ENCODE peak calls at places on chromosomes 16 and 17, in six cellular contexts. W, Y, I, O, C and N are unnamed samples.

GRCh38 chr17:13835151-13835550 is 233.4 kb upstream of the HS3ST3A1 start:
- DNase-seq in W (no peak), Y (no peak), O (no peak), I (no peak), C (no peak), N (no peak)

GRCh38 chr17:81312624-81313325 is 17.7 kb upstream of the SLC38A10 start:
- DNase-seq in C (no peak), O (no peak), W (no peak), Y (no peak), I (no peak), N (no peak)

GRCh38 chr17:1776328-1776727 is 14.5 kb downstream of the SERPINF1 start:
- DNase-seq in O (no peak), I (no peak), C (no peak), W (no peak), Y (no peak), N (no peak)

GRCh38 chr17:34598161-34598776 is 18.9 kb downstream of the TMEM132E start:
- DNase-seq in Y (no peak), O (no peak), C (no peak), W (no peak), I (no peak), N (no peak)

GRCh38 chr16:4214215-4214621 is 27.7 kb downstream of the SRL start:
- DNase-seq in Y (peak), C (no peak), I (peak), W (no peak), O (peak), N (no peak)

GRCh38 chr16:47013910-47014309 is 40.4 kb upstream of the DNAJA2 start:
- DNase-seq in C (no peak), W (no peak), O (no peak), Y (no peak), I (no peak), N (no peak)

GRCh38 chr17:81329279-81329926 is 34.3 kb upstream of the SLC38A10 start:
- DNase-seq in C (peak), W (peak), I (peak), Y (peak), O (peak), N (peak)

GRCh38 chr17:50620237-50620636 is 14.4 kb upstream of the ABCC3 start:
- DNase-seq in O (no peak), I (no peak), Y (no peak), W (no peak), C (no peak), N (no peak)

GRCh38 chr16:75552951-75553350 is 3.1 kb downstream of the TMEM231 start:
- DNase-seq in I (no peak), W (no peak), Y (no peak), C (no peak), O (no peak), N (no peak)

GRCh38 chr16:66976746-66977145 is 11.6 kb upstream of the CES4A start:
- DNase-seq in I (no peak), Y (peak), W (no peak), O (no peak), C (no peak), N (no peak)

GRCh38 chr17:58531122-58531521 is 16.7 kb upstream of the MTMR4 start:
- DNase-seq in W (no peak), Y (no peak), O (no peak), C (no peak), I (no peak), N (no peak)

GRCh38 chr17:58528443-58528842 is 14.0 kb upstream of the MTMR4 start:
- DNase-seq in C (no peak), Y (no peak), W (no peak), I (no peak), O (no peak), N (no peak)

GRCh38 chr17:58527949-58528348 is 13.5 kb upstream of the MTMR4 start:
- DNase-seq in I (no peak), Y (no peak), W (no peak), C (no peak), O (no peak), N (no peak)

GRCh38 chr17:58530655-58531054 is 16.2 kb upstream of the MTMR4 start:
- DNase-seq in C (no peak), W (no peak), Y (no peak), I (no peak), O (no peak), N (no peak)

GRCh38 chr17:58529275-58529674 is 14.8 kb upstream of the MTMR4 start:
- DNase-seq in I (no peak), W (no peak), O (no peak), C (no peak), Y (no peak), N (no peak)
- H3K4me3 ChIP-seq in I (no peak), W (no peak), O (no peak), C (no peak), Y (no peak), N (no peak)

DNA sequence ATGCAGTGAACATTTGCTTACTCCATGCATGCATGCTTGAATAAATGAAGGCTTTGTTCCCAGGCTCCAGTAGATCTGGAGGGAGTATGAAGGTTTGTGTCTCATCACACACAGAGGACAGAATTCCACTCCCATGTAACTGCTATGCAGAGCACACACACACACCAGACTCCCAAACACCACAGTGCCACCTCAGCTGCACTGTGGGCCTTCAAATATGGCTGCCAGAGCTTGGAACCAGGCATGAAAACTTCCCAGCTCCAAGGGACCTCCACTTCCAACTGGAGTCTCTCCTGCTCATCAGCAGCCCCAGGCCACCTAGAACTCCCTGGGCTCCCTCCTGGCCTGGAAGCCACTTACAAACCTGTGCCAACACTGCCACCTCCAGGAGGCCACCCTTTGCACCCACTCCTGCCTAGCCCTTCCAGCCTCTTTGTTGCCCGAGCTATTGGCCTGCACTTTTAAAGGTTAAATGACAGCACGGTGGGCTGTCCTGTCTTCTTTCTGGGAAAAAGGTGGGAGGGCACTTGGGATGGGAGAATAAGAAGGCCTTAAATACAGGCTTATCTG is 151.2 kb downstream of the ZNF423 start:
- DNase-seq in O (no peak), W (peak), C (no peak), I (no peak), Y (no peak), N (no peak)
- TF ChIP-seq CTCF in O (no peak), W (peak), C (no peak), I (no peak), Y (no peak), N (no peak)

GRCh38 chr17:7177210-7177953 is 1.8 kb downstream of the ASGR1 start:
- DNase-seq in I (peak), C (peak), Y (peak), W (peak), O (peak), N (peak)

GRCh38 chr17:7177954-7178477 is 1.2 kb downstream of the ASGR1 start:
- DNase-seq in W (no peak), O (no peak), C (peak), Y (no peak), I (no peak), N (no peak)

GRCh38 chr17:7178973-7179316 is 225 bp downstream of the ASGR1 start:
- DNase-seq in C (no peak), Y (no peak), O (no peak), I (no peak), W (no peak), N (no peak)

GRCh38 chr17:7176870-7177209 is 2.3 kb downstream of the ASGR1 start:
- DNase-seq in W (no peak), O (no peak), I (no peak), Y (no peak), C (no peak), N (no peak)

DNA sequence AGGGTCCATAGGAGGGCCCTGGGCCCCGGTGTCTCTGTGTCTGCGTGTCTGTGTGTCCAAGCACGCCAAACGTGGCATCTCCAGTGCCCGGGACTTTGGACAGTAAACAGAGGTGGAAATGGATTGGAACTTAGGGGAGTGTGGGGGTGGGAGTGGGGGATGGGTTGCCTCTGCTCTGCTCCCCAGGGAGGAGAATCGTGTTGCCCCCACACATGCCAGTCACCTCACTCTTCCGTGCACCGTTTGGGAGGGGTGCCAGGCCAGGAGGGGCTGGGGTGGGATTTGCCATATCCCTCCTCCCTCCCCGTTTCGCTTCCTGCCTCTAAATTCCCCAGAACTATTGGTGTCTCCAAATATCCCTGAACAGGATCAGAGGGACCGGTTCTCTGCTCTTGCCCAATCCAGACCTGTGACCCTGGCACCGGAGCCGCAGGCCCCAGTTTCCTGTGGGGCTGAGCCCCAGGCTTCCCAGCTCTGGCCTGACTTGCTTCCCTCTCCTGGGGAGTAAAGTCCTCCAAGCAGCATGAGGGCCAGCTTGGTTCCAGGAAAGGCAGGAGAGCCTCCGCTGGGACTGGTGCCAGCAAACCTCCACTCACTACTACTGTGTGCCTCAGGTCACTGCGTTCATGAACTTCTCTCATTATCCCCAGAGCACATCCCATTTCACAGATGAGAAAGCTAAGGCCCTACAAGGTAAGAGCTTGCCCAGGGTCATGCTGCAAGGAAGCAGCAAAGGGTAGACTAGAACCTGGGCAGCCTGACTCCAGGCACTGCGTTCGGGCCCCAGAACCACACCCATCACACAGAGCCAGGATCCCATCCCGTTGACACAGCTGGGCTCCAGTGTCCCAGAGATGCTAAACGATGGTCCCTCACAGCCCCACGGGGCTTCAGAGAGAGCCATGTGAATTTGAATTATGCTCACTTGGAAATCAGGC is at the start of gene ASGR1:
- DNase-seq in W (no peak), I (no peak), Y (no peak), C (no peak), O (no peak), N (no peak)
- H3K4me3 ChIP-seq in W (no peak), I (no peak), Y (no peak), C (peak), O (peak), N (no peak)

GRCh38 chr17:75524269-75524970 is 1.1 kb upstream of the LLGL2 start:
- DNase-seq in W (no peak), I (no peak), Y (no peak), C (no peak), O (no peak), N (no peak)

GRCh38 chr17:75526555-75527270 is 1.2 kb downstream of the LLGL2 start:
- DNase-seq in I (peak), Y (peak), O (no peak), W (no peak), C (peak), N (no peak)

GRCh38 chr17:75523647-75524046 is 1.9 kb upstream of the LLGL2 start:
- DNase-seq in Y (no peak), O (no peak), W (no peak), C (no peak), I (no peak), N (no peak)

GRCh38 chr17:75524971-75525805 is at the start of gene LLGL2:
- DNase-seq in Y (peak), I (peak), O (peak), W (peak), C (peak), N (peak)

GRCh38 chr17:75525806-75526554 is 483 bp downstream of the LLGL2 start:
- DNase-seq in O (no peak), W (no peak), Y (peak), C (no peak), I (peak), N (no peak)
- TF ChIP-seq CTCF in O (no peak), W (no peak), Y (no peak), C (no peak), I (no peak), N (no peak)

GRCh38 chr17:53574038-53574437 is 248.7 kb upstream of the KIF2B start:
- DNase-seq in I (no peak), W (no peak), Y (no peak), C (no peak), O (no peak), N (no peak)

GRCh38 chr17:53571342-53571741 is 251.4 kb upstream of the KIF2B start:
- DNase-seq in C (no peak), O (no peak), I (no peak), W (peak), Y (no peak), N (no peak)

GRCh38 chr17:53570731-53571130 is 252.0 kb upstream of the KIF2B start:
- DNase-seq in C (no peak), Y (no peak), W (peak), O (no peak), I (no peak), N (no peak)
- H3K4me3 ChIP-seq in C (no peak), Y (no peak), W (peak), O (no peak), I (no peak), N (no peak)